ENCODE peak calls at places on chromosome 14, in seven cellular contexts. P is prostate gland, Q is HCT116, F is suprapubic skin, N is HL-60, U is stomach, Y is GM23338. W is an unnamed sample.

GRCh38 chr14:85533821-85534271 is 3.9 kb downstream of the FLRT2 start:
- DNase-seq in Q (no peak), F (no peak), P (no peak), N (no peak), Y (peak), U (no peak), W (no peak)

GRCh38 chr14:51643137-51643536 is 8.6 kb upstream of the FRMD6 start:
- DNase-seq in Q (no peak), F (no peak), U (no peak), Y (no peak), N (no peak), P (no peak), W (no peak)

GRCh38 chr14:56211844-56212243 is 93.6 kb downstream of the PELI2 start:
- DNase-seq in Y (no peak), F (no peak), U (no peak), Q (no peak), P (no peak), N (no peak), W (no peak)

GRCh38 chr14:75847584-75847983 is 134.2 kb downstream of the TGFB3 start:
- DNase-seq in Y (no peak), Q (no peak), F (no peak), N (no peak), U (no peak), P (no peak), W (no peak)

GRCh38 chr14:54435500-54435981 is 5.6 kb downstream of the CNIH1 start:
- DNase-seq in P (no peak), N (no peak), Q (no peak), Y (no peak), F (no peak), U (no peak), W (no peak)

GRCh38 chr14:64758711-64759554 is 54.7 kb downstream of the PLEKHG3 start:
- DNase-seq in Q (no peak), Y (no peak), P (no peak), F (peak), U (peak), N (no peak), W (no peak)

GRCh38 chr14:95269493-95269892 is 50.2 kb downstream of the CLMN start:
- DNase-seq in N (no peak), F (no peak), P (no peak), Y (no peak), U (no peak), Q (no peak), W (no peak)

GRCh38 chr14:92886337-92886736 is 36.6 kb upstream of the CHGA start:
- DNase-seq in F (no peak), N (no peak), U (no peak), Y (no peak), Q (no peak), P (no peak), W (no peak)

GRCh38 chr14:33848009-33848408 is 102.9 kb downstream of the EGLN3 start:
- DNase-seq in P (no peak), Y (no peak), F (no peak), N (no peak), U (no peak), Q (no peak), W (no peak)

GRCh38 chr14:70192915-70193314 is 4.2 kb upstream of the SLC8A3 start:
- DNase-seq in U (no peak), Y (peak), F (no peak), P (no peak), Q (no peak), N (no peak), W (no peak)

GRCh38 chr14:69712217-69712565 is 54.8 kb upstream of the SRSF5 start:
- DNase-seq in Q (no peak), N (no peak), U (no peak), F (no peak), P (no peak), Y (no peak), W (no peak)

GRCh38 chr14:87908591-87908990 is 84.4 kb downstream of the GALC start:
- DNase-seq in N (no peak), P (no peak), F (no peak), Y (no peak), Q (no peak), U (no peak), W (no peak)

GRCh38 chr14:30957813-30958370 is 67.6 kb upstream of the AP4S1 start:
- DNase-seq in Y (no peak), P (no peak), F (no peak), Q (no peak), N (no peak), U (no peak), W (no peak)

GRCh38 chr14:88063807-88064206 is 58.9 kb downstream of the GPR65 start:
- DNase-seq in Q (no peak), P (no peak), N (no peak), Y (no peak), U (no peak), F (no peak), W (no peak)

GRCh38 chr14:73610692-73611091 is 1.6 kb upstream of the ACOT6 start:
- DNase-seq in N (no peak), F (no peak), Y (peak), Q (no peak), U (no peak), P (no peak), W (no peak)

GRCh38 chr14:31024577-31025334 is 693 bp upstream of the AP4S1 start:
- DNase-seq in P (no peak), Q (no peak), Y (no peak), F (no peak), U (no peak), N (no peak), W (no peak)

GRCh38 chr14:60640859-60641721 is 8.2 kb downstream of the SIX1 start:
- DNase-seq in U (no peak), Y (peak), F (no peak), N (no peak), P (no peak), Q (no peak), W (no peak)

GRCh38 chr14:49879683-49880204 is 13.1 kb upstream of the ARF6 start:
- DNase-seq in Y (peak), F (no peak), N (peak), P (no peak), Q (peak), U (peak), W (no peak)

GRCh38 chr14:74882103-74882920 is 596 bp downstream of the DLST start:
- DNase-seq in U (peak), Y (peak), F (peak), N (no peak), Q (no peak), P (peak), W (no peak)

GRCh38 chr14:105200074-105200473 is 19.0 kb upstream of the NUDT14 start:
- DNase-seq in F (no peak), N (no peak), Y (no peak), P (no peak), U (no peak), Q (no peak), W (no peak)

GRCh38 chr14:37826869-37827268 is 231.4 kb downstream of the TTC6 start:
- DNase-seq in N (no peak), U (no peak), Q (no peak), P (no peak), Y (no peak), F (no peak), W (no peak)

GRCh38 chr14:61218765-61219164 is 62.4 kb downstream of the TMEM30B start:
- DNase-seq in P (no peak), N (no peak), Q (no peak), Y (peak), F (peak), U (no peak), W (no peak)

GRCh38 chr14:90534091-90534837 is 137.4 kb downstream of the CALM1 start:
- DNase-seq in U (no peak), P (no peak), N (no peak), F (no peak), Y (no peak), Q (no peak), W (no peak)

GRCh38 chr14:90235179-90235976 is 21.0 kb upstream of the PSMC1 start:
- DNase-seq in P (peak), U (peak), Q (peak), F (peak), Y (peak), N (peak), W (peak)

GRCh38 chr14:37034410-37035285 is 137.8 kb downstream of the SLC25A21 start:
- DNase-seq in N (no peak), P (no peak), F (no peak), Q (no peak), U (no peak), Y (no peak), W (no peak)

GRCh38 chr14:49134940-49135339 is 451.2 kb downstream of the RPS29 start:
- DNase-seq in Q (peak), N (no peak), U (no peak), P (no peak), F (no peak), Y (peak), W (no peak)

GRCh38 chr14:103700753-103701490 is 14.3 kb downstream of the XRCC3 start:
- DNase-seq in U (no peak), Y (no peak), F (peak), N (no peak), P (no peak), Q (no peak), W (no peak)

GRCh38 chr14:76832503-76832988 is 6.3 kb downstream of the LRRC74A start:
- DNase-seq in F (no peak), Y (no peak), P (no peak), U (no peak), Q (no peak), N (no peak), W (no peak)

GRCh38 chr14:104358528-104359300 is 220.3 kb downstream of the KIF26A start:
- DNase-seq in Y (no peak), F (peak), N (no peak), U (peak), P (no peak), Q (no peak), W (no peak)

GRCh38 chr14:45290547-45290946 is 37.5 kb upstream of the MIS18BP1 start:
- DNase-seq in Y (no peak), Q (no peak), F (no peak), P (no peak), U (no peak), N (no peak), W (no peak)

GRCh38 chr14:88256997-88257755 is 65.9 kb downstream of the KCNK10 start:
- DNase-seq in F (no peak), P (no peak), Q (no peak), N (no peak), U (no peak), Y (no peak), W (no peak)

GRCh38 chr14:52235866-52236510 is 31.5 kb upstream of the PTGDR start:
- DNase-seq in F (no peak), N (no peak), U (no peak), P (no peak), Q (no peak), Y (no peak), W (no peak)

GRCh38 chr14:32905052-32905451 is 33.6 kb upstream of the NPAS3 start:
- DNase-seq in Q (no peak), P (no peak), Y (no peak), N (no peak), F (no peak), U (no peak), W (no peak)

GRCh38 chr14:104102282-104102914 is 16.9 kb downstream of the ASPG start:
- DNase-seq in N (no peak), Q (no peak), P (no peak), U (no peak), Y (no peak), F (peak), W (no peak)

GRCh38 chr14:49583629-49584028 is 2.6 kb downstream of the RPS29 start:
- DNase-seq in P (no peak), N (no peak), F (no peak), Q (no peak), U (no peak), Y (no peak), W (no peak)

GRCh38 chr14:34053666-34054065 is 102.8 kb upstream of the EGLN3 start:
- DNase-seq in P (no peak), N (no peak), U (no peak), Q (no peak), Y (no peak), F (no peak), W (no peak)

DNA sequence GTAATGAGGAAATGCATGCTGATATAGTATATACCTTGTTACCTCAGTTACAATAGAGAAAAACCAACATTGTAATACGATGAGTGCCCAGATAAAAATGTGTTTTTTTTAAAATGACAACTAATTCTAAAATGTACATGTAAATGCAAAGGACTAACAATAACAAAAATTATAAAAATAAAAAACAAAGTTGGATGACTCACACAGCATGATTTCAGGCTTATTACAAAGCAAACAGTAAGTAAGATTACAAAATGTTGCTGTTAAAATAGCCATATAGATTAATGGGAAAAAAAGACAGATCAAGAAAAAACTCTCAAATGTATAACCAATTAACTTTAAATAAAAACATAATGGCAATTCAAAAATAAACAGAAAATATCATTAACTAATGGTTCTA is 1099.4 kb downstream of the FSCB start:
- DNase-seq in N (no peak), Y (no peak), U (no peak), P (no peak), Q (no peak), F (no peak), W (no peak)
- TF ChIP-seq CTCF in N (no peak), Y (no peak), U (no peak), P (no peak), Q (no peak), F (no peak), W (no peak)

GRCh38 chr14:101819251-101819990 is 57.9 kb downstream of the PPP2R5C start:
- DNase-seq in Y (no peak), U (no peak), Q (no peak), P (no peak), F (no peak), N (no peak), W (no peak)

GRCh38 chr14:101817511-101818001 is 56.0 kb downstream of the PPP2R5C start:
- DNase-seq in P (no peak), F (no peak), U (no peak), N (no peak), Y (no peak), Q (no peak), W (no peak)

GRCh38 chr14:101823081-101823480 is 61.6 kb downstream of the PPP2R5C start:
- DNase-seq in N (no peak), Y (no peak), Q (no peak), U (no peak), P (no peak), F (no peak), W (no peak)

GRCh38 chr14:101821528-101821927 is 60.0 kb downstream of the PPP2R5C start:
- DNase-seq in N (peak), Q (no peak), F (no peak), Y (no peak), P (no peak), U (no peak), W (no peak)

DNA sequence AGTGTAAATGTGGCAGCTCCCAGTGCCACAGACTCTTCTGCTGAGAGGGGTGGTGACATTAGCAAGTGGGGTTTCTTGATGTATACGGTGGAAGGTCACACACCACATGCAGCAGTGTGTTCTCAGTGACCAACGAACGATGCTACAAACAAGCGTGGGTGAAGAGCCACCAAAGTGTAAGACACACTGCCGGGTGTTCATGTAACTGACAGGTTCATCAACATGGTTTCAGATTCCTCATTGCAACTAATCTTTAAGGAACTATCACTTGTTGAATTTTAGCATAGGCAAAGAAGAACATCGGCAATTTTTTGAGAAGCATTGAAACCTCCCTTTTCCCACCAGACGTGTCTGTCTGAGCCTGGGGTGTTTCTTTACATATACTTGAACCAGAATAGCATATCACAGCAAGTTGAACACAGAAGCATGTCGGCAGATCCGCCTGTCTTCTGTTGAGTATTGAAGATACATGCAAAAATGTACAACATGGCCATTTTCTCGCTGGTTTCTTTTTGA is 58.8 kb downstream of the PPP2R5C start:
- DNase-seq in P (no peak), U (no peak), F (no peak), Y (no peak), Q (no peak), N (no peak), W (no peak)
- TF ChIP-seq POLR2AphosphoS5 in P (no peak), U (no peak), F (no peak), Y (no peak), Q (no peak), N (no peak), W (no peak)

GRCh38 chr14:99224116-99224910 is 47.7 kb downstream of the BCL11B start:
- DNase-seq in U (no peak), N (no peak), Y (peak), Q (peak), P (no peak), F (no peak), W (no peak)
- TF ChIP-seq CTCF in U (no peak), N (no peak), Y (peak), Q (peak), P (no peak), F (no peak), W (no peak)

DNA sequence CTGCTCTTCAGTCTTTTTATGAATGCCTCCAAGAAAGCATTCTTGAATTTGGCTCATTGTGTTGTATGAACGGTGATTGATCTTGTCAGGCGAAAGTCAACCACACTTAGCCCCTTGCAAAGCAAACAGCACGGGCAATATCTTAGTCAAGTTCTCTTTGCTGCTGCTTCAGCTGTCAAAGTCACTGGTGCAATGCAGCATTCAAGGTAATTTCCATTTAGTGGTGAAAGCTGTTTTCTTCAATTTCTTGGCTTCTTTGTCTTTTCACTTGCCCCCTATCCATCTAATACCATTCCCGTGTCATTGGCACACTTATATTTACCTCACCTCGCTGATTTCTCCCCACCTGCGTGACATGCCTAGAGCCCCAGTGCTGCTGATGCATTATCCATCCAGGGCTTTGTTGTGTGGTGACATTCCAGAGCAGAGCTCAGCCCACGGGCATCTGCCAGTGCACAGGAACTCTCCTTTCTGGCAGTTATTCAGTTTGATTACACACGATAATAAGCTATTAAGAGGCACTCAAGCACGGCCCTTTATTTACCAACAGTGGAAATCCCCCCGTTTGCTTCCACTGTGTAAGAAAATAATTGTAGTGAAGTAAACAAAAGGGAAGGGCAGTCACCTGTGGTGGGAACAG is 362.3 kb upstream of the NOVA1 start:
- DNase-seq in P (no peak), N (no peak), F (no peak), Q (no peak), U (no peak), Y (peak), W (no peak)
- TF ChIP-seq POLR2AphosphoS5 in P (no peak), N (no peak), F (no peak), Q (no peak), U (no peak), Y (no peak), W (no peak)

W was measured in Panc1.